ENCODE peak calls at places on chromosome 1, in ten cellular contexts. One of them, this sample, is unnamed.

GRCh38 chr1:117793396-117793795 is 136.0 kb downstream of the GDAP2 start:
- DNase-seq in breast epithelium: no peak
- DNase-seq in HepG2: no peak
- DNase-seq in HCT116: no peak
- DNase-seq in transverse colon: no peak
- DNase-seq in H1: no peak
- DNase-seq in Panc1: no peak
- DNase-seq in GM23338: no peak
- DNase-seq in sigmoid colon: no peak
- DNase-seq in esophagus muscularis mucosa: no peak
- DNase-seq in this sample: no peak

GRCh38 chr1:185421485-185422100 is 104.5 kb upstream of the IVNS1ABP start:
- DNase-seq in breast epithelium: no peak
- DNase-seq in HepG2: no peak
- DNase-seq in HCT116: no peak
- DNase-seq in transverse colon: no peak
- DNase-seq in H1: no peak
- DNase-seq in Panc1: no peak
- DNase-seq in GM23338: no peak
- DNase-seq in sigmoid colon: no peak
- DNase-seq in esophagus muscularis mucosa: no peak
- DNase-seq in this sample: no peak

GRCh38 chr1:54812801-54813478 is 11.8 kb upstream of the TTC22 start:
- DNase-seq in breast epithelium: peak
- DNase-seq in HepG2: no peak
- DNase-seq in HCT116: no peak
- DNase-seq in transverse colon: no peak
- DNase-seq in H1: no peak
- DNase-seq in Panc1: no peak
- DNase-seq in GM23338: no peak
- DNase-seq in sigmoid colon: no peak
- DNase-seq in esophagus muscularis mucosa: no peak
- DNase-seq in this sample: no peak

GRCh38 chr1:64686828-64687724 is 57.8 kb upstream of the RAVER2 start:
- DNase-seq in breast epithelium: no peak
- DNase-seq in HepG2: peak
- DNase-seq in HCT116: peak
- DNase-seq in transverse colon: peak
- DNase-seq in H1: no peak
- DNase-seq in Panc1: peak
- DNase-seq in GM23338: peak
- DNase-seq in sigmoid colon: no peak
- DNase-seq in esophagus muscularis mucosa: no peak
- DNase-seq in this sample: no peak

GRCh38 chr1:47753808-47754207 is 243.4 kb downstream of the TRABD2B start:
- DNase-seq in breast epithelium: no peak
- DNase-seq in HepG2: no peak
- DNase-seq in HCT116: no peak
- DNase-seq in transverse colon: no peak
- DNase-seq in H1: no peak
- DNase-seq in Panc1: no peak
- DNase-seq in GM23338: no peak
- DNase-seq in sigmoid colon: no peak
- DNase-seq in esophagus muscularis mucosa: no peak
- DNase-seq in this sample: no peak

GRCh38 chr1:62884156-62884740 is 100.3 kb downstream of the ATG4C start:
- DNase-seq in breast epithelium: no peak
- DNase-seq in HepG2: no peak
- DNase-seq in HCT116: no peak
- DNase-seq in transverse colon: no peak
- DNase-seq in H1: no peak
- DNase-seq in Panc1: no peak
- DNase-seq in GM23338: no peak
- DNase-seq in sigmoid colon: no peak
- DNase-seq in esophagus muscularis mucosa: no peak
- DNase-seq in this sample: no peak

GRCh38 chr1:12618661-12619395 is 818 bp upstream of the DHRS3 start:
- DNase-seq in breast epithelium: peak
- DNase-seq in HepG2: peak
- DNase-seq in HCT116: peak
- DNase-seq in transverse colon: peak
- DNase-seq in H1: no peak
- DNase-seq in Panc1: no peak
- DNase-seq in GM23338: peak
- DNase-seq in sigmoid colon: peak
- DNase-seq in esophagus muscularis mucosa: peak
- DNase-seq in this sample: peak

GRCh38 chr1:153866045-153866850 is 56.5 kb downstream of the GATAD2B start:
- DNase-seq in breast epithelium: no peak
- DNase-seq in HepG2: no peak
- DNase-seq in HCT116: no peak
- DNase-seq in transverse colon: no peak
- DNase-seq in H1: no peak
- DNase-seq in Panc1: no peak
- DNase-seq in GM23338: no peak
- DNase-seq in sigmoid colon: no peak
- DNase-seq in esophagus muscularis mucosa: no peak
- DNase-seq in this sample: no peak

GRCh38 chr1:8524637-8525157 is 206.8 kb downstream of the SLC45A1 start:
- DNase-seq in breast epithelium: no peak
- DNase-seq in HepG2: no peak
- DNase-seq in HCT116: no peak
- DNase-seq in transverse colon: no peak
- DNase-seq in H1: no peak
- DNase-seq in Panc1: no peak
- DNase-seq in GM23338: no peak
- DNase-seq in sigmoid colon: no peak
- DNase-seq in esophagus muscularis mucosa: no peak
- DNase-seq in this sample: no peak

GRCh38 chr1:92484472-92485373 is 2.0 kb downstream of the GFI1 start:
- DNase-seq in breast epithelium: no peak
- DNase-seq in HepG2: no peak
- DNase-seq in HCT116: no peak
- DNase-seq in transverse colon: peak
- DNase-seq in H1: no peak
- DNase-seq in Panc1: no peak
- DNase-seq in GM23338: peak
- DNase-seq in sigmoid colon: no peak
- DNase-seq in esophagus muscularis mucosa: no peak
- DNase-seq in this sample: peak

GRCh38 chr1:40861227-40862003 is 748 bp downstream of the CITED4 start:
- DNase-seq in breast epithelium: no peak
- DNase-seq in HepG2: no peak
- DNase-seq in HCT116: no peak
- DNase-seq in transverse colon: peak
- DNase-seq in H1: no peak
- DNase-seq in Panc1: no peak
- DNase-seq in GM23338: peak
- DNase-seq in sigmoid colon: peak
- DNase-seq in esophagus muscularis mucosa: no peak
- DNase-seq in this sample: peak

GRCh38 chr1:154970631-154971340 is at the start of gene SHC1:
- DNase-seq in breast epithelium: peak
- DNase-seq in HepG2: peak
- DNase-seq in HCT116: no peak
- DNase-seq in transverse colon: peak
- DNase-seq in H1: peak
- DNase-seq in Panc1: no peak
- DNase-seq in GM23338: peak
- DNase-seq in sigmoid colon: peak
- DNase-seq in esophagus muscularis mucosa: peak
- DNase-seq in this sample: peak

GRCh38 chr1:204491653-204492052 is 3.0 kb downstream of the PIK3C2B start:
- DNase-seq in breast epithelium: no peak
- DNase-seq in HepG2: no peak
- DNase-seq in HCT116: no peak
- DNase-seq in transverse colon: no peak
- DNase-seq in H1: no peak
- DNase-seq in Panc1: no peak
- DNase-seq in GM23338: no peak
- DNase-seq in sigmoid colon: no peak
- DNase-seq in esophagus muscularis mucosa: no peak
- DNase-seq in this sample: no peak

GRCh38 chr1:204493882-204494280 is 724 bp downstream of the PIK3C2B start:
- DNase-seq in breast epithelium: no peak
- DNase-seq in HepG2: peak
- DNase-seq in HCT116: no peak
- DNase-seq in transverse colon: peak
- DNase-seq in H1: no peak
- DNase-seq in Panc1: no peak
- DNase-seq in GM23338: peak
- DNase-seq in sigmoid colon: peak
- DNase-seq in esophagus muscularis mucosa: no peak
- DNase-seq in this sample: peak

GRCh38 chr1:204494281-204495077 is at the start of gene PIK3C2B:
- DNase-seq in breast epithelium: peak
- DNase-seq in HepG2: peak
- DNase-seq in HCT116: peak
- DNase-seq in transverse colon: peak
- DNase-seq in H1: peak
- DNase-seq in Panc1: no peak
- DNase-seq in GM23338: peak
- DNase-seq in sigmoid colon: peak
- DNase-seq in esophagus muscularis mucosa: no peak
- DNase-seq in this sample: peak

GRCh38 chr1:204495078-204495753 is 611 bp upstream of the PIK3C2B start:
- DNase-seq in breast epithelium: no peak
- DNase-seq in HepG2: no peak
- DNase-seq in HCT116: no peak
- DNase-seq in transverse colon: no peak
- DNase-seq in H1: no peak
- DNase-seq in Panc1: no peak
- DNase-seq in GM23338: peak
- DNase-seq in sigmoid colon: no peak
- DNase-seq in esophagus muscularis mucosa: no peak
- DNase-seq in this sample: no peak

DNA sequence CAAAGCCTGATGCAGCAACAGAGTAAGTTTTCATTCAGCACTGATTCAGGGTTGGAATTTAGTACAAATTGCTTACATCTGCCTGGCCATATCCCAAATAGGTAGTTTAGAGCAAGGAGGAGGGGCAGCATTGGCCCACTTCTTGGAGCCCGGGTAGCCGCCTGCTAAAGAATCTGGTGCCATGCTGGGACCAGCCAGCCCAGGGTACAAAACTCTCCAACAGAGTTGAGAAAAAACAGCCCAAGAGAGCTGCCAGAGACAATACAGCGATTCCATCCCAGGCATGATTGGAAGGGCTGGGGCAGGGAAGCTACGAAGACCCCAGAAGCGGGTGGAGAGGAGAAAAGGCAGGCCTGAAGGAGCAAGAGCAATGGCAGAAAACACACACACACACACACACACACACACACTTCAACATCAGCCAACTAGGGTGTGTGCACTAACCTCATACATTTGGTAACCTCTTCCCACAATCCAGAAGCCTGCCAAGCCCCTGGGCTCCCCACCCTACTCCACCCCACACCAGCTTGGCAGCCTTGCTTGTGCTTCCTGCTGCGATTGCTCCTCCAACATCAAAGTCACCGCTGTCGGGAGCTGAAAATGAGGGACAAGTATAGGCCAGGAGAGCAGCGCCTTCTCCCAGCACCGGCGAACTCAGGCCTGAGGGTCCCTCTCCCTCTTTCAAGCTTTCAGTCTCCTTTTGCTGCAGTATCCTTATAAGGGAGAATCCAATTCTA is 1.3 kb downstream of the PIK3C2B start:
- DNase-seq in breast epithelium: peak
- DNase-seq in HepG2: peak
- DNase-seq in HCT116: no peak
- DNase-seq in transverse colon: peak
- DNase-seq in H1: no peak
- DNase-seq in Panc1: no peak
- DNase-seq in GM23338: peak
- DNase-seq in sigmoid colon: peak
- DNase-seq in esophagus muscularis mucosa: no peak
- DNase-seq in this sample: no peak
- TF ChIP-seq POLR2AphosphoS5 in breast epithelium: no peak
- TF ChIP-seq POLR2AphosphoS5 in HepG2: no peak
- TF ChIP-seq POLR2AphosphoS5 in HCT116: no peak
- TF ChIP-seq POLR2AphosphoS5 in transverse colon: peak
- TF ChIP-seq POLR2AphosphoS5 in H1: no peak
- TF ChIP-seq POLR2AphosphoS5 in Panc1: no peak
- TF ChIP-seq POLR2AphosphoS5 in GM23338: no peak
- TF ChIP-seq POLR2AphosphoS5 in sigmoid colon: no peak
- TF ChIP-seq POLR2AphosphoS5 in esophagus muscularis mucosa: no peak
- TF ChIP-seq POLR2AphosphoS5 in this sample: no peak

GRCh38 chr1:222465211-222466041 is 82.5 kb downstream of the HHIPL2 start:
- DNase-seq in breast epithelium: peak
- DNase-seq in HepG2: peak
- DNase-seq in HCT116: peak
- DNase-seq in transverse colon: peak
- DNase-seq in H1: peak
- DNase-seq in Panc1: peak
- DNase-seq in GM23338: peak
- DNase-seq in sigmoid colon: peak
- DNase-seq in esophagus muscularis mucosa: peak
- DNase-seq in this sample: peak
- H3K27ac ChIP-seq in breast epithelium: peak
- H3K27ac ChIP-seq in HepG2: peak
- H3K27ac ChIP-seq in HCT116: peak
- H3K27ac ChIP-seq in transverse colon: peak
- H3K27ac ChIP-seq in H1: peak
- H3K27ac ChIP-seq in Panc1: peak
- H3K27ac ChIP-seq in GM23338: peak
- H3K27ac ChIP-seq in sigmoid colon: peak
- H3K27ac ChIP-seq in esophagus muscularis mucosa: peak
- H3K27ac ChIP-seq in this sample: peak

GRCh38 chr1:204600968-204601367 is 84.6 kb downstream of the LRRN2 start:
- DNase-seq in breast epithelium: no peak
- DNase-seq in HepG2: no peak
- DNase-seq in HCT116: no peak
- DNase-seq in transverse colon: no peak
- DNase-seq in H1: no peak
- DNase-seq in Panc1: no peak
- DNase-seq in GM23338: peak
- DNase-seq in sigmoid colon: no peak
- DNase-seq in esophagus muscularis mucosa: no peak
- DNase-seq in this sample: no peak
- TF ChIP-seq CTCF in breast epithelium: no peak
- TF ChIP-seq CTCF in HepG2: no peak
- TF ChIP-seq CTCF in HCT116: no peak
- TF ChIP-seq CTCF in transverse colon: no peak
- TF ChIP-seq CTCF in H1: peak
- TF ChIP-seq CTCF in Panc1: no peak
- TF ChIP-seq CTCF in GM23338: peak
- TF ChIP-seq CTCF in sigmoid colon: no peak
- TF ChIP-seq CTCF in esophagus muscularis mucosa: no peak
- TF ChIP-seq CTCF in this sample: no peak

DNA sequence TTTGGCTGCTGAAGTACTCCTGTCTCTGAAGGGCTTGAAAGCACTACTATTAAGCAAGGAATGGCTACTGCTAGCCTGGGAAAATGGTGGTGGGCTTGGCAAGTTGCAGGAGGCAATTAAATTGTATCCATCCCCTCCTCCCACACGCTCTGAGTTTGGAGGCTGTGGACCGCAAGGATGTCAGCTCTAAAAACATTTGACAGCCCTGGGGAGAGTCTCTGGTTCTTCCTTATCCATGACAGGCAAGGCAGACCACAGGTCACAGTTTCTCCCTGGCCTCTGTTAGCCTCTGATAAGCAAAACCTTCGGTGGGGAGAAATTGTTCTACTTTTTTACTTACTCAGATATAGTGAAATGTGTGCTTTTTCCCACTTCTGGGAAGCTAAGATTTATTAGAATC is 46.6 kb downstream of the S1PR1 start:
- DNase-seq in breast epithelium: no peak
- DNase-seq in HepG2: no peak
- DNase-seq in HCT116: no peak
- DNase-seq in transverse colon: no peak
- DNase-seq in H1: no peak
- DNase-seq in Panc1: no peak
- DNase-seq in GM23338: no peak
- DNase-seq in sigmoid colon: no peak
- DNase-seq in esophagus muscularis mucosa: no peak
- DNase-seq in this sample: no peak
- TF ChIP-seq POLR2AphosphoS5 in breast epithelium: no peak
- TF ChIP-seq POLR2AphosphoS5 in HepG2: no peak
- TF ChIP-seq POLR2AphosphoS5 in HCT116: no peak
- TF ChIP-seq POLR2AphosphoS5 in transverse colon: no peak
- TF ChIP-seq POLR2AphosphoS5 in H1: no peak
- TF ChIP-seq POLR2AphosphoS5 in Panc1: no peak
- TF ChIP-seq POLR2AphosphoS5 in GM23338: no peak
- TF ChIP-seq POLR2AphosphoS5 in sigmoid colon: no peak
- TF ChIP-seq POLR2AphosphoS5 in esophagus muscularis mucosa: no peak
- TF ChIP-seq POLR2AphosphoS5 in this sample: no peak